ENCODE peak calls at places on chromosomes 6 and 20, in nine cellular contexts. F is stomach, W is adrenal gland, T is A549, C is body of pancreas, A is uterus, E is IMR-90, J is right lobe of liver, U is heart left ventricle. Z is an unnamed sample.

GRCh38 chr20:45293041-45294002 is 13.3 kb upstream of the RBPJL start:
- DNase-seq in U (peak; percentile 91), T (peak; percentile 95), C (peak; percentile 87), E (peak; percentile 46), A (peak; percentile 67), J (peak; percentile 80), F (peak; percentile 86), W (peak; percentile 80), Z (peak; percentile 63)

GRCh38 chr20:53157443-53158408 is 185.6 kb downstream of the TSHZ2 start:
- DNase-seq in F (peak; percentile 51), C (peak; percentile 40), A (no peak), E (peak; percentile 53), T (peak; percentile 37), U (no peak), J (peak; percentile 49), W (peak; percentile 30), Z (peak; percentile 48)

GRCh38 chr6:116424001-116424400 is 37.2 kb upstream of the CALHM6 start:
- DNase-seq in A (no peak), U (no peak), C (no peak), T (no peak), W (no peak), E (peak; percentile 78), F (no peak), J (no peak), Z (no peak)

GRCh38 chr6:54598787-54599309 is 247.7 kb upstream of the FAM83B start:
- DNase-seq in F (no peak), J (no peak), T (no peak), W (peak; percentile 23), E (no peak), C (peak; percentile 14), U (no peak), A (no peak), Z (no peak)

GRCh38 chr6:89562114-89562815 is 76.3 kb downstream of the LYRM2 start:
- DNase-seq in W (no peak), C (no peak), E (no peak), U (no peak), J (no peak), A (no peak), T (no peak), F (no peak), Z (no peak)

GRCh38 chr6:160002882-160003281 is 34.0 kb downstream of the IGF2R start:
- DNase-seq in J (no peak), U (no peak), W (no peak), A (no peak), T (no peak), E (no peak), F (no peak), C (no peak), Z (no peak)

GRCh38 chr6:37565267-37566208 is 65.8 kb upstream of the CCDC167 start:
- DNase-seq in W (no peak), T (no peak), C (no peak), A (no peak), E (no peak), J (no peak), F (no peak), U (no peak), Z (peak; percentile 10)

GRCh38 chr20:58706975-58707681 is 14.5 kb downstream of the NPEPL1 start:
- DNase-seq in T (no peak), A (no peak), J (peak; percentile 43), F (no peak), C (peak; percentile 9), E (no peak), U (peak; percentile 28), W (peak; percentile 10), Z (peak; percentile 7)

GRCh38 chr6:84013354-84013753 is 20.2 kb upstream of the MRAP2 start:
- DNase-seq in W (no peak), E (no peak), U (no peak), J (no peak), C (no peak), T (no peak), F (no peak), A (no peak), Z (no peak)

GRCh38 chr6:147142684-147143245 is 61.5 kb upstream of the STXBP5 start:
- DNase-seq in W (no peak), T (no peak), F (no peak), J (no peak), A (no peak), U (no peak), C (no peak), E (no peak), Z (no peak)

GRCh38 chr6:24381476-24382219 is 21.1 kb upstream of the MRS2 start:
- DNase-seq in T (no peak), J (no peak), C (no peak), A (no peak), F (no peak), U (no peak), E (no peak), W (no peak), Z (no peak)

DNA sequence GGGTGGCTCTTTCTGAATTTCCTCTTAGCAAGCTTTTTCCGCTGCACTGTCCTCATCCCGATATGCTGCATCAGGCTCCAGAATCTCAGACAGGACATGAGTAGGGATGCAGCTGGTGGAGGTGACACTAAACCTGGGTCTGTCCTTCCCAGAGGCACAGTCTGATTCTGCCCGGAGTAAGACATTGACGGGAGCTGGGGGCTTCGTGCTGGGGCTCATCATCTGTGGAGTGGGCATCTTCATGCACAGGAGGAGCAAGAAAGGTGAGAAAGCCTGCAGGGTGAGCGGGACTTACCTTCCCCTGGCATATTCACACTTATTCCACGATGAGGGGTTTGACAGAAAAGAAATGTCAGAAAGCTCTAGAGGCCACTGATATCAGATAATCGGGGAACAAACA is 9.8 kb downstream of the HLA-DPB1 start:
- DNase-seq in J (no peak), U (no peak), T (no peak), W (no peak), A (no peak), F (no peak), E (no peak), C (no peak), Z (no peak)
- TF ChIP-seq POLR2A in J (no peak), U (no peak), T (no peak), W (no peak), A (no peak), F (no peak), E (no peak), C (no peak), Z (no peak)

DNA sequence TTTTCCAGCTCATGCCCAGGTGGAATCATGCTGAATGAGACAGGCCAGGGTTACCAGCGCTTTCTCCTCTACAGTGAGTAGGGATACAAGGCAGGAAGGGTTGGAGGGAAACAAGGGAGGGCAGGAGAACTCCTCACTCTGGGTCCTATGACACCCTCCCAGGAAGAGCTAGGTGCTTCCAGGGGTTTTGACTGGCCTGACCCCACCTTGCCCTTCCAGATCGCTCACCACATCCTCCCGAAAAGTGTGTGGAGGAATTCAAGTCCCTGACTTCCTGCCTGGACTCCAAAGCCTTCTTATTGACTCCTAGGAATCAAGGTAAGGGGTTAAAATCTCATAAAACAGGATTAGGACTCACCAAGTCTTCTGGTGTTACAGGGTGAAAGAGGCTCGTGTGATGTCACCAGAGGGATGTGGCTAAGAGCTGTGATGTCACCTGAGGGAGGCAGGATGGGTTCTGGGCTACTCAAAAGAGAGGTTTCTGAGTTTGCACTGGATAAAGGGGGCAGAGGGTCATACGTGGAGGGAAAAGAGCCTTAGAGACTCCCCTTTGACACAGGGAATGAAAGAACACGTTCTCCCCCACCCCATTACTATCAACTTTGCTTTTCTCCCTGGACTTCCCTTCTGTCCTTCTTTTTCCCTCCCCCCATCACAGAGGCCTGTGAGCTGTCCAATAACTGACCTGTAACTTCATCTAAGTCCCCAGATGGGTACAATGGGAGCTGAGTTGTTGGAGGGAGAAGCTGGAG is 1.9 kb downstream of the APOM start:
- DNase-seq in J (no peak), U (no peak), W (no peak), E (no peak), F (no peak), C (no peak), A (no peak), T (no peak), Z (no peak)
- H3K4me1 ChIP-seq in J (no peaks in the 10 kb centered on the region), U (peaks cover 53% of the 10 kb centered on the region), W (peaks cover 12% of the 10 kb centered on the region), E (peaks cover 14% of the 10 kb centered on the region), F (peaks cover 33% of the 10 kb centered on the region), C (peaks cover 51% of the 10 kb centered on the region), A (peaks cover 16% of the 10 kb centered on the region), T (peaks cover 26% of the 10 kb centered on the region), Z (peaks cover 16% of the 10 kb centered on the region)

GRCh38 chr6:163777379-163777686 is 362.8 kb downstream of the QKI start:
- DNase-seq in A (no peak), T (no peak), E (no peak), U (no peak), C (no peak), W (no peak), J (no peak), F (no peak), Z (no peak)
- TF ChIP-seq POLR2A in A (no peak), T (no peak), E (no peak), U (no peak), C (no peak), W (no peak), J (no peak), F (no peak), Z (no peak)

DNA sequence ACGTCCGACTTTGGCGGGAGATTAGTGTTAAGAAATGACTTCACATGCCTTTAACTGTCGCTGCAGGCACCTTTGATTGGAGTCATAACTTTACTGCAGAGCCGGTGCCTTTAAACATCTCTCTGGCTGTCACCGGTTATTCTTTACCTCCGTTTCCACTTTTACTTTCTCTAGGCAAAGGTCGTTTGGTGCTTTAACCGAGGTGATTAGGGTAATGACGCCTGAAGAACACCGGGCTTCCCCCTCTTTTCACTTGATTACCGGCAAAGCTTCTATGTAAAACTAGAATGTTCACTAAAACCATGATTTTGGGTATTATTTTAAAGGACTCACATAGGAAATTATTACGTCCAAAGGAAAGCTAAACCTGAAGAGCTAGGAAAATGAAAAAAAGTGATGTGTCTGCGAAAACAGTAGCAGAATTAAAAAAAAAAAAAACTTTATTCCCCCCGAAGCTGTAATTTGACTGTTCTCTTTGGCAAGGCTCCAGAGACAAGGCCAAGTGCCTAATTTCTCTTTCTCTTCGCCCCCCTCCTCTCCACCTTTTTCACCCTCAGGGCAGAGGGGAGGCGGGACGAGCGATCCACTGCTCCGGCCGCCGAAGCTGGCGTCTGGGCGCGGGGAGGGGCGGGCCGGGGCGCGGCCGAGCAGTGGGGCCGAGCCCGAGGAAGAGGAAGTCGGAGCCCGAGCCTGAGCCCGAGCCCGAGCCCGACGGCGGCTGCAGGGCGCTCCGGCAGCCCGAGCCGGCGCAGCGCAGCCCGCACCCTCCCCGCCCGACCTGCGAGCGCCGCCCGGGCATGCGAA is at the start of gene PLEKHG1:
- DNase-seq in C (peak; percentile 63), F (peak; percentile 83), J (peak; percentile 87), W (peak; percentile 71), E (no peak), U (peak; percentile 91), T (peak; percentile 34), A (peak; percentile 61), Z (peak; percentile 79)
- H3K4me1 ChIP-seq in C (peaks cover 18% of the 10 kb centered on the region), F (no peaks in the 10 kb centered on the region), J (no peaks in the 10 kb centered on the region), W (peaks cover 6% of the 10 kb centered on the region), E (no peaks in the 10 kb centered on the region), U (peaks cover 11% of the 10 kb centered on the region), T (no peaks in the 10 kb centered on the region), A (no peaks in the 10 kb centered on the region), Z (no peaks in the 10 kb centered on the region)

DNA sequence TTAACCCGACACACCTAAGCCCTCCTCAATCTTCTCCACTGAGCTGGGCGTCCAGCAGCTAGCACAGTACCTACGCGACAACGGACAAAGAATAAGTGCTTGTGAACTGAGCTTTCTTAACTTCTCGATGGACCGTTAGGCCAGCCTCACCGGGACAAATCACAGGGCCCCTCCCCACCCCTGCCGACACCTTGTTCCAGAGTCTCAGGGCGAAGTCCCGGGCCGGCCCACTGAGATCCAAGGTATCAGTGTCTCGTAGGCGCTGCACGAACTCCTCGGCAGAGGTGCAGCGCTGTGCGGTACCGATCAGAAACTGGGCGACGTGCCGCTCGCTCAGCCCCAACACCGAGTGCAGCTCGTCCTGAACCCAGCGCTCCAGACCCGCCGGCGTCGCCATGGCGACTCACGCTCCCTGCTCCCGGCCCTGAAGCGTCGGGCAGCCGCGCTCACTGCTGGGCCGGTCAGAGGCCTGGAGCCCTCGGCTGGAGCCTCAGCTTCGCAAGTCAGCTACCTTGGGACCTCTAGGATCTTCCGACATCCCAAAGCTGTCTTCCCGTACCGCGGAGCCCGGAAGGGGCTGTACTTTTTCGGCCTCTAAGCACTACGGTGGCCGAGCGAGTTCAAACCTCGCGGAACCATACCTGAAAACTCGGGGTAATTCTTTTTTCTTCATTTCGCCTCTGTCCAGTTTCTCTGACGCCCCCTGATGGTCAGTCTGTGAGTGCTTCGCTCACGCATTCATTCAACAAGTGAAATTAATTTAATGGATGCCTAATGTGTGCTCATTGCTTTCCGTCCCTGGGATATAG is at the start of gene DHX16:
- DNase-seq in F (peak; percentile 96), A (peak; percentile 98), C (peak; percentile 96), W (peak; percentile 96), E (peak; percentile 98), U (peak; percentile 97), T (peak; percentile 82), J (peak; percentile 96), Z (peak; percentile 97)
- TF ChIP-seq POLR2A in F (no peak), A (peak; percentile 36), C (no peak), W (no peak), E (peak; percentile 31), U (no peak), T (peak; percentile 24), J (peak; percentile 44), Z (peak; percentile 18)